ENCODE peak calls at places on chromosome 1, in nine cellular contexts. C, E, L, R, X, D, I, F and J are unnamed samples.

GRCh38 chr1:11563560-11564069 is 84.7 kb downstream of the DISP3 start:
- DNase-seq in E (no peak), I (no peak), D (no peak), C (no peak), L (peak), X (peak), F (no peak), R (no peak), J (peak)

GRCh38 chr1:227343201-227343600 is 24.9 kb upstream of the CDC42BPA start:
- DNase-seq in F (no peak), D (no peak), C (no peak), X (no peak), I (no peak), L (no peak), R (no peak), E (no peak), J (peak)

GRCh38 chr1:235843458-235843857 is 23.2 kb downstream of the LYST start:
- DNase-seq in C (no peak), X (no peak), R (peak), L (peak), D (no peak), E (no peak), F (no peak), I (no peak), J (peak)

GRCh38 chr1:12124693-12125421 is 41.9 kb upstream of the TNFRSF1B start:
- DNase-seq in L (peak), C (peak), R (peak), E (peak), F (peak), X (peak), D (peak), I (peak), J (peak)

GRCh38 chr1:227314014-227314848 is 4.1 kb downstream of the CDC42BPA start:
- DNase-seq in L (no peak), E (no peak), X (no peak), I (no peak), C (no peak), D (no peak), R (no peak), F (no peak), J (no peak)

GRCh38 chr1:54114001-54114400 is 38.8 kb downstream of the CDCP2 start:
- DNase-seq in E (no peak), L (no peak), R (no peak), F (no peak), D (no peak), X (no peak), C (no peak), I (no peak), J (no peak)

GRCh38 chr1:91889717-91890459 is 3.9 kb upstream of the TGFBR3 start:
- DNase-seq in R (peak), E (no peak), X (no peak), D (peak), L (no peak), C (no peak), I (no peak), F (no peak), J (peak)

GRCh38 chr1:242467556-242468145 is 56.8 kb downstream of the PLD5 start:
- DNase-seq in D (peak), R (peak), L (peak), I (no peak), X (peak), E (peak), C (peak), F (no peak), J (peak)

GRCh38 chr1:163912491-163912890 is 590.7 kb downstream of the NUF2 start:
- DNase-seq in F (no peak), D (no peak), C (peak), I (no peak), E (no peak), L (no peak), R (no peak), X (no peak), J (no peak)

GRCh38 chr1:227370463-227371254 is 52.4 kb upstream of the CDC42BPA start:
- DNase-seq in R (no peak), E (no peak), I (no peak), F (no peak), X (no peak), C (no peak), D (peak), L (no peak), J (peak)

GRCh38 chr1:24413350-24414163 is at the start of gene STPG1:
- DNase-seq in C (no peak), R (peak), I (peak), F (peak), L (peak), E (peak), X (peak), D (peak), J (peak)

GRCh38 chr1:151166506-151166956 is 587 bp downstream of the SCNM1 start:
- DNase-seq in I (no peak), L (peak), R (peak), C (no peak), E (no peak), D (peak), F (no peak), X (no peak), J (peak)

GRCh38 chr1:180288232-180288818 is 58.3 kb downstream of the LHX4 start:
- DNase-seq in X (peak), I (no peak), E (no peak), L (no peak), D (no peak), R (no peak), F (peak), C (no peak), J (no peak)

GRCh38 chr1:202551683-202552082 is 158.6 kb downstream of the SYT2 start:
- DNase-seq in X (peak), D (no peak), L (no peak), F (no peak), C (no peak), I (no peak), E (no peak), R (no peak), J (peak)

GRCh38 chr1:229694053-229694693 is 68.1 kb downstream of the URB2 start:
- DNase-seq in E (peak), C (peak), X (peak), R (peak), L (peak), I (peak), F (peak), D (peak), J (peak)

GRCh38 chr1:10696977-10697376 is 99.5 kb downstream of the CASZ1 start:
- DNase-seq in D (peak), I (no peak), X (no peak), R (no peak), L (no peak), E (no peak), C (no peak), F (no peak), J (peak)

GRCh38 chr1:34342334-34342733 is 165.6 kb downstream of the C1orf94 start:
- DNase-seq in I (no peak), R (no peak), D (no peak), F (no peak), E (no peak), C (no peak), X (no peak), L (no peak), J (no peak)

GRCh38 chr1:12069616-12070244 is 6.6 kb downstream of the TNFRSF8 start:
- DNase-seq in D (peak), I (no peak), C (no peak), X (no peak), F (no peak), L (no peak), E (no peak), R (no peak), J (no peak)

GRCh38 chr1:19478241-19478780 is 7.0 kb downstream of the CAPZB start:
- DNase-seq in L (no peak), I (no peak), E (no peak), X (no peak), R (no peak), D (no peak), F (no peak), C (no peak), J (no peak)

GRCh38 chr1:6028042-6028895 is 17.4 kb upstream of the KCNAB2 start:
- DNase-seq in L (no peak), C (no peak), E (no peak), I (peak), R (no peak), D (no peak), F (no peak), X (no peak), J (peak)

GRCh38 chr1:246667773-246668172 is 56.4 kb upstream of the SCCPDH start:
- DNase-seq in X (no peak), L (no peak), F (no peak), I (no peak), E (no peak), R (no peak), C (no peak), D (no peak), J (no peak)

GRCh38 chr1:20719871-20720620 is 2.2 kb upstream of the KIF17 start:
- DNase-seq in D (no peak), R (no peak), C (no peak), L (no peak), X (no peak), E (no peak), I (peak), F (no peak), J (no peak)

GRCh38 chr1:20339811-20340457 is 49.3 kb downstream of the VWA5B1 start:
- DNase-seq in X (peak), C (no peak), D (no peak), R (no peak), I (no peak), E (no peak), F (no peak), L (peak), J (no peak)

GRCh38 chr1:6141601-6142000 is 38.5 kb downstream of the CHD5 start:
- DNase-seq in F (no peak), E (no peak), L (peak), I (no peak), R (peak), C (no peak), X (no peak), D (no peak), J (peak)

GRCh38 chr1:42936309-42937078 is 22.2 kb downstream of the SLC2A1 start:
- DNase-seq in E (peak), X (peak), R (peak), F (no peak), C (no peak), I (peak), D (peak), L (no peak), J (peak)

GRCh38 chr1:64245495-64245894 is 42.1 kb downstream of the UBE2U start:
- DNase-seq in I (no peak), E (peak), D (no peak), X (no peak), F (no peak), L (no peak), R (no peak), C (no peak), J (no peak)

GRCh38 chr1:117646007-117646913 is 40.4 kb downstream of the TENT5C start:
- DNase-seq in E (no peak), I (no peak), L (no peak), F (no peak), D (no peak), C (peak), R (no peak), X (no peak), J (peak)

GRCh38 chr1:212692774-212693644 is 6.6 kb downstream of the BATF3 start:
- DNase-seq in F (no peak), X (no peak), C (no peak), I (no peak), E (no peak), L (no peak), R (no peak), D (peak), J (no peak)

GRCh38 chr1:179781962-179782361 is 38.9 kb downstream of the FAM163A start:
- DNase-seq in E (no peak), D (no peak), F (peak), X (peak), L (no peak), C (no peak), R (no peak), I (no peak), J (no peak)

GRCh38 chr1:242828199-242828598 is 303.7 kb upstream of the PLD5 start:
- DNase-seq in D (no peak), E (no peak), I (no peak), C (no peak), X (peak), L (peak), F (no peak), R (no peak), J (no peak)

GRCh38 chr1:201573923-201574322 is 35.0 kb downstream of the NAV1 start:
- DNase-seq in D (no peak), R (no peak), F (no peak), I (peak), E (no peak), C (no peak), X (no peak), L (no peak), J (no peak)

GRCh38 chr1:116495534-116495933 is 75.3 kb downstream of the CD58 start:
- DNase-seq in C (no peak), E (no peak), L (no peak), I (no peak), D (peak), R (no peak), F (peak), X (no peak), J (no peak)

GRCh38 chr1:232221790-232222499 is 408.0 kb downstream of the SIPA1L2 start:
- DNase-seq in F (no peak), I (no peak), R (peak), C (no peak), X (no peak), L (no peak), E (no peak), D (peak), J (peak)

GRCh38 chr1:24437631-24438396 is 22.2 kb downstream of the NIPAL3 start:
- DNase-seq in F (no peak), E (no peak), X (no peak), L (no peak), D (no peak), I (no peak), C (no peak), R (no peak), J (peak)

GRCh38 chr1:204130989-204131892 is 20.6 kb downstream of the ETNK2 start:
- DNase-seq in F (peak), C (peak), D (peak), L (no peak), I (no peak), R (no peak), E (peak), X (no peak), J (peak)

GRCh38 chr1:24987424-24987823 is 57.3 kb upstream of the RUNX3 start:
- DNase-seq in R (no peak), C (no peak), L (no peak), X (no peak), D (no peak), I (no peak), F (no peak), E (no peak), J (no peak)

GRCh38 chr1:89529196-89529595 is 4.6 kb downstream of the LRRC8B start:
- DNase-seq in R (no peak), D (no peak), C (no peak), L (no peak), I (no peak), F (no peak), X (no peak), E (no peak), J (no peak)

GRCh38 chr1:89531480-89532139 is 7.0 kb downstream of the LRRC8B start:
- DNase-seq in E (no peak), D (no peak), F (no peak), C (no peak), R (no peak), I (no peak), X (no peak), L (no peak), J (no peak)

GRCh38 chr1:89532866-89533265 is 8.2 kb downstream of the LRRC8B start:
- DNase-seq in F (no peak), D (no peak), C (no peak), I (no peak), L (no peak), R (no peak), X (no peak), E (no peak), J (no peak)

GRCh38 chr1:89532228-89532627 is 7.6 kb downstream of the LRRC8B start:
- DNase-seq in F (no peak), C (no peak), I (no peak), E (no peak), R (no peak), D (no peak), X (no peak), L (no peak), J (no peak)

GRCh38 chr1:89530690-89531089 is 6.1 kb downstream of the LRRC8B start:
- DNase-seq in L (peak), R (no peak), I (no peak), E (no peak), F (no peak), X (no peak), C (no peak), D (no peak), J (no peak)
- TF ChIP-seq CTCF in L (no peak), R (no peak), I (no peak), E (no peak), F (no peak), X (no peak), C (no peak), D (no peak), J (no peak)

GRCh38 chr1:110343249-110343648 is 4.1 kb downstream of the RBM15 start:
- DNase-seq in X (no peak), D (no peak), L (no peak), F (no peak), I (no peak), E (no peak), C (no peak), R (no peak), J (no peak)
- H3K4me3 ChIP-seq in X (peak), D (no peak), L (peak), F (peak), I (no peak), E (no peak), C (no peak), R (no peak), J (no peak)

GRCh38 chr1:166133276-166133841 is 33.4 kb downstream of the FAM78B start:
- DNase-seq in D (no peak), C (no peak), L (peak), I (no peak), R (peak), X (no peak), F (no peak), E (peak), J (peak)
- TF ChIP-seq CTCF in D (peak), C (peak), L (peak), I (peak), R (peak), X (peak), F (peak), E (peak), J (no peak)

DNA sequence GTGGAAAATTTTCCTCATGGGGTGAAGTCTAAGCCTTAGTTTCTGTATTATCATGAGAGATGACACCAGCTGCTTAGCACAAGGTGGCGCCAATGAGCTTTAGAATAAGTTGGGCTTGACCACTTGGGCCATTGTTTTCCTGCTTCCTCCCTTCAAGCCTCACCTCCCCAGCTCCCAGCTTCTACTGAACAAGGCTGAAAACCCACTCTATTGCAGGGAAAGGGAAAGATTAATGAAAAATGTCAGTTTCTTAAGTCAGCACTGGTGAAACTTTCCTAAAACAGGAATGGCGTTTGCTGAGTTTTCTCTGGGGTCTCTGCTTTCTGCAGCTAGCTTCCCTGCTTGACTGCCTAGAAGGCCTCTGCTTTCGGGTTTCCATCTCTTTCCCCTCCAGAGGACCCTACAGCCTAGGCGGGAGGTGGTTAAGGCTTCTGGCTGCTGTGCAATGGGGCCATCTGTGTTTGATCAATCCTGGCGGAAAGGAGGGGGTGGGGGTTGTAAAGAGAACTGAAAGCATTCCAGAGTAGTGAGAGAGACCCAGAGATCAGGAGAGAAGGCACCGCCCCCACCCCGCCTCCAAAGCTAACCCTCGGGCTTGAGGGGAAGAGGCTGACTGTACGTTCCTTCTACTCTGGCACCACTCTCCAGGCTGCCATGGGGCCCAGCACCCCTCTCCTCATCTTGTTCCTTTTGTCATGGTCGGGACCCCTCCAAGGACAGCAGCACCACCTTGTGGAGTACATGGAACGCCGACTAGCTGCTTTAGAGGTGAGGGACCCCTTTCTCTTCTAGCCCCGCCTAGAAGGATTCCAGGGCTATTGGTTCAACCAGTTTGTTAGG is at the start of gene OLFML3:
- DNase-seq in R (peak), D (peak), I (peak), F (peak), C (peak), E (peak), X (peak), L (peak), J (peak)
- H3K4me3 ChIP-seq in R (no peak), D (peak), I (peak), F (peak), C (peak), E (no peak), X (peak), L (peak), J (peak)

GRCh38 chr1:181583598-181583997 is 100.3 kb downstream of the CACNA1E start:
- DNase-seq in E (peak), I (no peak), L (peak), R (no peak), X (no peak), D (no peak), C (no peak), F (no peak), J (no peak)
- TF ChIP-seq CTCF in E (peak), I (peak), L (peak), R (no peak), X (peak), D (no peak), C (no peak), F (peak), J (no peak)

GRCh38 chr1:234612352-234613127 is 2.6 kb upstream of the IRF2BP2 start:
- DNase-seq in E (peak), L (peak), X (peak), R (peak), D (peak), I (peak), F (peak), C (peak), J (peak)
- H3K4me3 ChIP-seq in E (no peak), L (no peak), X (peak), R (peak), D (peak), I (peak), F (peak), C (no peak), J (peak)